ENCODE peak calls at places on chromosomes 6 and 20, in four cellular contexts. C is IMR-90, X is H1, L is neuronal stem cell. Z is an unnamed sample.

GRCh38 chr6:116513224-116513875 is 1.9 kb downstream of the CALHM5 start:
- DNase-seq in C (no peak), X (no peak), L (no peak), Z (no peak)

GRCh38 chr6:30061766-30062458 is 847 bp downstream of the POLR1H start:
- DNase-seq in C (peak), X (no peak), L (no peak), Z (peak)

GRCh38 chr20:50034567-50035170 is 51.9 kb downstream of the SNAI1 start:
- DNase-seq in C (peak), X (no peak), L (no peak), Z (no peak)

GRCh38 chr6:139016337-139017213 is 12.0 kb upstream of the ABRACL start:
- DNase-seq in C (no peak), X (peak), L (no peak), Z (no peak)

GRCh38 chr6:21594427-21595264 is 1.1 kb downstream of the SOX4 start:
- DNase-seq in C (peak), X (no peak), L (no peak), Z (peak)

GRCh38 chr6:72132425-72132824 is 246.1 kb downstream of the RIMS1 start:
- DNase-seq in C (no peak), X (no peak), L (no peak), Z (no peak)

GRCh38 chr20:48041078-48041780 is 255.9 kb upstream of the SULF2 start:
- DNase-seq in C (no peak), X (no peak), L (no peak), Z (no peak)

GRCh38 chr6:15485875-15486274 is 177.0 kb downstream of the DTNBP1 start:
- DNase-seq in C (no peak), X (no peak), L (no peak), Z (no peak)

GRCh38 chr6:164133095-164133494 is 718.6 kb downstream of the QKI start:
- DNase-seq in C (no peak), X (no peak), L (no peak), Z (no peak)

GRCh38 chr6:136968831-136969230 is 46.7 kb downstream of the SLC35D3 start:
- DNase-seq in C (no peak), X (no peak), L (no peak), Z (no peak)

GRCh38 chr6:25504661-25505060 is 147.4 kb upstream of the SCGN start:
- DNase-seq in C (peak), X (no peak), L (peak), Z (no peak)

GRCh38 chr20:47727170-47727880 is 58.0 kb downstream of the SULF2 start:
- DNase-seq in C (no peak), X (no peak), L (no peak), Z (no peak)

GRCh38 chr6:81166770-81167169 is 585.7 kb downstream of the TENT5A start:
- DNase-seq in C (peak), X (no peak), L (no peak), Z (no peak)

GRCh38 chr20:57705103-57705899 is 4.5 kb downstream of the PMEPA1 start:
- DNase-seq in C (no peak), X (no peak), L (no peak), Z (no peak)

GRCh38 chr6:109595998-109596397 is 95.0 kb downstream of the AK9 start:
- DNase-seq in C (peak), X (peak), L (no peak), Z (peak)

GRCh38 chr6:94323853-94324252 is 904.5 kb upstream of the EPHA7 start:
- DNase-seq in C (no peak), X (no peak), L (no peak), Z (peak)

GRCh38 chr20:32460231-32460630 is 102.1 kb downstream of the ASXL1 start:
- DNase-seq in C (no peak), X (no peak), L (no peak), Z (no peak)

GRCh38 chr6:15496345-15497131 is 166.3 kb downstream of the DTNBP1 start:
- DNase-seq in C (no peak), X (no peak), L (no peak), Z (no peak)

GRCh38 chr6:41228616-41229015 is 467 bp downstream of the TREML4 start:
- DNase-seq in C (no peak), X (peak), L (no peak), Z (peak)

GRCh38 chr6:170131351-170131750 is 159.5 kb downstream of the DLL1 start:
- DNase-seq in C (no peak), X (no peak), L (no peak), Z (no peak)

GRCh38 chr20:57316795-57317201 is 12.8 kb upstream of the SPO11 start:
- DNase-seq in C (no peak), X (no peak), L (no peak), Z (no peak)

GRCh38 chr20:19973920-19974620 is 43.1 kb upstream of the NAA20 start:
- DNase-seq in C (peak), X (no peak), L (no peak), Z (no peak)

GRCh38 chr6:164247106-164247505 is 832.6 kb downstream of the QKI start:
- DNase-seq in C (no peak), X (no peak), L (peak), Z (no peak)

GRCh38 chr20:34558320-34559202 is at the start of gene MAP1LC3A:
- DNase-seq in C (peak), X (peak), L (peak), Z (peak)

GRCh38 chr20:37624963-37625362 is 68.9 kb upstream of the CTNNBL1 start:
- DNase-seq in C (no peak), X (no peak), L (no peak), Z (no peak)

GRCh38 chr6:105988321-105988720 is 97.8 kb upstream of the PRDM1 start:
- DNase-seq in C (peak), X (no peak), L (no peak), Z (no peak)

GRCh38 chr6:115272311-115272710 is 788.4 kb downstream of the FRK start:
- DNase-seq in C (no peak), X (no peak), L (no peak), Z (no peak)

GRCh38 chr6:85424981-85425380 is 24.9 kb upstream of the NT5E start:
- DNase-seq in C (no peak), X (no peak), L (no peak), Z (no peak)

GRCh38 chr6:85425997-85426396 is 23.9 kb upstream of the NT5E start:
- DNase-seq in C (no peak), X (no peak), L (no peak), Z (no peak)

GRCh38 chr6:85421963-85422362 is 27.9 kb upstream of the NT5E start:
- DNase-seq in C (peak), X (no peak), L (no peak), Z (no peak)

GRCh38 chr6:85419046-85419759 is 30.7 kb upstream of the NT5E start:
- DNase-seq in C (no peak), X (no peak), L (no peak), Z (no peak)

DNA sequence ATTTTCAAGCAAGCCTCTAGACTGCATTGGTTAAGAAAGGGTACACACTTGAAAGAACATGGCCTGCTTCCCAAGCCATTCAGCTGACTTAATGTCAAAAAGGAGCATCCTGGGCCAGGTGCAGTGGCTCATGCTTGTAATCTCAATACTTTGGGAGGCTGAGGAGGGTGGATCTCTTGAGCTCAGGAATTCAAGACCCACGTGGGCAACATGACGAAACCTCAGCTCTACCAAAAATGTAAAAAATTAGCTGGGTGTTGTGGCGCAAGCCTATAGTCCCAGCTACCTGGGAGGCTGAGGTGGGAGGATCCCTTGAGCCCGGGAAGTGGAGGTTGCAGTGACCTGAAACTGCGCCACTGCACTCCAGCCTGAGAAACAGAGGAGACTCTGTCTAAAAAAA is 26.9 kb upstream of the NT5E start:
- DNase-seq in C (no peak), X (no peak), L (no peak), Z (no peak)
- H3K4me3 ChIP-seq in C (no peak), X (no peak), L (no peak), Z (no peak)

GRCh38 chr6:166569206-166569605 is 17.3 kb downstream of the RAMACL start:
- DNase-seq in C (no peak), X (no peak), L (no peak), Z (no peak)

GRCh38 chr6:166573456-166574216 is 12.8 kb downstream of the RAMACL start:
- DNase-seq in C (no peak), X (no peak), L (no peak), Z (peak)

GRCh38 chr6:166567813-166568212 is 18.7 kb downstream of the RAMACL start:
- DNase-seq in C (no peak), X (no peak), L (no peak), Z (no peak)

GRCh38 chr6:166572370-166573261 is 13.9 kb downstream of the RAMACL start:
- DNase-seq in C (peak), X (peak), L (no peak), Z (peak)

DNA sequence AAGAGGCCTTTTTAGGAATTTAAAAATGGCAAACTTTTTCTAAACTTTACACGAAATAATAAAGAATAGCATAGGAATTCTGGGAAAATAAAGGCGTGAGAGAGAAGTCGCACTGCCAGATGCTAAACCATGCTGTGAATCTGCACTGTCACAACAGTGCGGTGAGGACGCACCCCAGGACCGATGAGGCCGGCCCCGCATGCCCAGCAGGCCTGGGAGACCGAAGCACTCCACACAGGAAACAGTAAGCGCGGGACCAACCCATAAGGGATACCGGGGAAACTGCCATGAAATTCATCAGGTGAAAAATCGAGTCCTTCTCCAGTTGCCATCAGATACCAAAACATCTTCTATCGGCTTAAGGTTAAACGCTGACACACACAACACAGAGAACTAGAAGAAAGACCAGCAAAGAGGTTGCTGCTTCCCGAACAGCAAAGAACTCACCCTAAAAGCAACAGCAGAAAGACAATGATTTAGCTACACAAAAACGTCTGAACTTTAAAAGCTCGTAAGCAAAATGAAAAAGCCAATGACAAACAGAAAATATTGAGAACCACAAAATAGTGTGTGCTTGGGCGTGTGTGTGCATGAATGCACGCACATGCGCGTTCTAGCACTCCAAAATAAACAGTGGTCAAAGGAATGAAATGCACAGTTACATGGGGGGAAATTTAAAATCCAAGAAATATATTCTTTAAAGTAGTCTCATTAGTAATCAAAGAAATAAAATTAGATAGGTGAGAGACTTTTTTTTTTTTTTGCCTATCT is 15.4 kb downstream of the RAMACL start:
- DNase-seq in C (no peak), X (no peak), L (no peak), Z (no peak)
- H4K8ac ChIP-seq in C (peak), X (no peak), L (no peak), Z (no peak)

GRCh38 chr6:36333889-36334288 is 2.8 kb downstream of the BNIP5 start:
- DNase-seq in C (no peak), X (no peak), L (no peak), Z (peak)
- H3K4me3 ChIP-seq in C (no peak), X (no peak), L (no peak), Z (no peak)

GRCh38 chr6:43850314-43851203 is 80.5 kb downstream of the VEGFA start:
- DNase-seq in C (no peak), X (no peak), L (no peak), Z (no peak)

GRCh38 chr6:43853066-43853650 is 83.1 kb downstream of the VEGFA start:
- DNase-seq in C (no peak), X (no peak), L (no peak), Z (no peak)

GRCh38 chr6:43851204-43851855 is 81.3 kb downstream of the VEGFA start:
- DNase-seq in C (peak), X (no peak), L (no peak), Z (peak)

GRCh38 chr6:43849844-43850243 is 79.8 kb downstream of the VEGFA start:
- DNase-seq in C (no peak), X (no peak), L (no peak), Z (no peak)

DNA sequence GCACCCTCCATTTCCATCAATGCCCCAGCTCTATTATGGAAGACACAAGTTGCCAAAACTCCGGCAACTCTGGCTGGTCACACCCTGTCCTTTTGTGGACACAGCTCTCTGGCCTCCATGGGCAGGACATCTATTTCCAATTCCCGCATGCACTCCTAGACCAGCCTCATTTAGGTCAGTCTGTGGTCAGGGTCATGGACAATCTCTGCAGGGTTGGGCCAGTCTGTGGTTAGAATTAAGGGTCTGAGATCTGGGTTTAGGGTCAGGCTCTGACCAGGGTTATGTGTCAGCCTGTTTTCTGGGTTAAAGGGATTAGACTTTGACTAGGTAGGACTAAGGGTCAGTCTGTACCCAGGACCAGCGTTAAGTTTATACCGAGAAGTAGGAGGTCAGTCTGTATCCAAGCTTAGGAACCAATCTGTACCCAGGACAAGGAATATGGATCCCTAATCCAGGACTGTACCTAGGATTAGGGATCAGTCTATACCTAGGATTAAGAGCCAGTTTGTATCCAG is 82.4 kb downstream of the VEGFA start:
- DNase-seq in C (no peak), X (no peak), L (no peak), Z (no peak)
- H4K8ac ChIP-seq in C (no peak), X (no peak), L (no peak), Z (no peak)

GRCh38 chr20:17227199-17227535 is 327 bp downstream of the PCSK2 start:
- DNase-seq in C (no peak), X (peak), L (no peak), Z (no peak)
- H3K4me3 ChIP-seq in C (no peak), X (peak), L (peak), Z (no peak)

GRCh38 chr6:8177721-8178120 is 75.4 kb upstream of the EEF1E1 start:
- DNase-seq in C (peak), X (no peak), L (no peak), Z (no peak)
- H4K8ac ChIP-seq in C (no peak), X (no peak), L (no peak), Z (no peak)

GRCh38 chr6:146434991-146435390 is 108.6 kb upstream of the RAB32 start:
- DNase-seq in C (no peak), X (no peak), L (no peak), Z (no peak)
- H3K4me3 ChIP-seq in C (no peak), X (no peak), L (no peak), Z (no peak)

DNA sequence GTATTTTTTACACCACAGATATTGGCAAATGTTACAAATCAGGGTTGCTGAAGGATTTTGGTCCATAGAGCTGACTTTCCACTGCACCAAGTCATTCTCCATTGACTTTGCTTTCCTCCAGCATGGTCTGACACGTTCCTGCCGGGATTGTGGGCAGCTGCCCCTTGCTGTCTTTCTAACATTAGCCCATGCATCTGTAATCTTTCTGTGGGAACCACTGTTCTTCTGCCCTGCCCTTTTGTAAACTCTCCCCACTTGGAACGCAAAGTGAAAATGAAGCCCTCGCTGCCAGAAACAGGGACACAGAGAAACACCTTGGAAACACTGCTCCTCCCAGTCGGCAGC is 169.6 kb upstream of the CDYL start:
- DNase-seq in C (no peak), X (no peak), L (no peak), Z (no peak)
- H4K8ac ChIP-seq in C (no peak), X (no peak), L (no peak), Z (no peak)

DNA sequence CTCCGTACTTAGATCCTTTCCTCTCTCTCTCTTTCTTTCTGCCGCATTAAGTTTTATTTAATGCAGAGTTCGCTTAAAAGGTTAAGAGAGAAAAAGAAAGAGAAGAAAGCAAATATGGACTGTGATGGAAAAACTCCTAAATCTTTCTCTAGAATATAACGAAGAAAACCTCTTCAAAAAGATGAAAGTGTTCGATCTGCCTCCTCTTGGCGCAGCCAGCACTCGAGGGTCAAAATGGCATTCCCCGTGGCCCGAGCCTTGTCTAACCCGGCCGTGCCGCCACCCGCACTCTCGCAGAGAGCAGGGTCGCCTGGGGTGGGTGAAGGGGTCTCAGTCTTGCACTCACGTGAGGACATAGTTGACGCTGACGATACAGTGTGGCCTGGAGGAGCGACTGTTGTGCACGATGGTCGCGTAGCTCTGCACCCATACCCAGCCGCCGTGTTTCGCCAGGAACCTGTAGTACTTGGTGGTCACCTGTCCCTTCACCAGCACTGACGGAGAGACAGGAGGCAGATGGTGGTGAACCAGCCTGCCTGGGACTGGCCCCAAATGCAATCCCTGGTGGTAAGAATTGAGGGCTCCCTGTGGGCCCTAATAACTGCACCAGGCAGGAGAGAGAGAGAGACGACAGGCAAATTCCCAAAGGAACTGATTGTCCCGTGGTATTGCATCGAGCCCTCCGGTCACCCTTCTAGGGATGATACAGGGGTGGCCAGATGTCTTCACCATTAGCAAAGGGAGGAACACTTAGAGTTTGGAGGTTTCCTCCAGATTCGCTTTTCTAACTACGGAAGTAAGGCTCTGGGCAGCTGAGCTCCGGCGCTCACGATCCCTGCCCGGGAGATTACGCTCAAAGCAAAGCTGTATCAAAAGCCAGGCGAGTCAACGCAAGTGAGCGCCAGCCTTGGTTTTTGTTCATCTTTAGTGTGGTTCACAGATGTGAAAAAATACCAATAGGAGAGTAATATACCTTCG is 17.5 kb downstream of the SIM1 start:
- DNase-seq in C (no peak), X (peak), L (peak), Z (peak)
- H3K4me3 ChIP-seq in C (no peak), X (peak), L (peak), Z (peak)

Z was measured in mesendoderm.